ENCODE peak calls at places on chromosomes 12 and 14, in eight cellular contexts. Q is OCI-LY7; D is aorta; M is cardiac muscle cell; V is CD8-positive, alpha-beta memory T cell; F is pancreas; S is psoas muscle; G is lower lobe of right lung. P is an unnamed sample. For H3K36me3, the result is how much of the 10 kb centered on the place peaks cover.

GRCh38 chr14:92886337-92886736 is 36.6 kb upstream of the CHGA start:
- DNase-seq in D (no peak), S (no peak), V (no peak), Q (no peak), F (no peak), G (no peak), M (no peak), P (no peak)

GRCh38 chr14:100289916-100290606 is 16.2 kb downstream of the SLC25A29 start:
- DNase-seq in M (peak), D (no peak), Q (no peak), F (no peak), S (no peak), V (no peak), G (no peak), P (no peak)

GRCh38 chr12:53427905-53428594 is 4.4 kb downstream of the AMHR2 start:
- DNase-seq in Q (no peak), F (no peak), S (no peak), V (no peak), M (no peak), D (no peak), G (no peak), P (no peak)

GRCh38 chr12:57591567-57592325 is 754 bp downstream of the PIP4K2C start:
- DNase-seq in Q (no peak), G (no peak), F (peak), V (no peak), M (peak), D (no peak), S (no peak), P (no peak)

GRCh38 chr12:68374315-68374982 is 42.3 kb upstream of the MDM1 start:
- DNase-seq in F (no peak), S (no peak), D (no peak), Q (no peak), M (no peak), G (no peak), V (peak), P (no peak)

GRCh38 chr14:66496911-66497310 is 10.7 kb downstream of the CCDC196 start:
- DNase-seq in S (no peak), D (no peak), G (no peak), M (peak), V (no peak), F (no peak), Q (no peak), P (no peak)

GRCh38 chr12:97936165-97936564 is 473.6 kb downstream of the RMST start:
- DNase-seq in V (no peak), Q (no peak), S (no peak), F (no peak), M (no peak), G (no peak), D (no peak), P (no peak)

GRCh38 chr12:119659289-119659897 is 8.5 kb upstream of the PRKAB1 start:
- DNase-seq in S (no peak), V (peak), D (no peak), M (peak), F (peak), Q (peak), G (no peak), P (peak)

GRCh38 chr14:57617510-57617909 is 123.9 kb upstream of the CCDC198 start:
- DNase-seq in S (no peak), M (peak), Q (no peak), D (no peak), V (no peak), F (no peak), G (no peak), P (no peak)

GRCh38 chr12:55972906-55973597 is 826 bp upstream of the RAB5B start:
- DNase-seq in Q (peak), G (no peak), S (no peak), D (no peak), M (no peak), F (no peak), V (peak), P (no peak)

GRCh38 chr12:121893901-121894540 is 5.4 kb downstream of the PSMD9 start:
- DNase-seq in M (no peak), G (no peak), S (no peak), F (peak), Q (peak), D (no peak), V (no peak), P (no peak)

GRCh38 chr14:105167303-105168092 is 1.1 kb downstream of the JAG2 start:
- DNase-seq in M (peak), Q (no peak), S (no peak), V (no peak), D (no peak), F (peak), G (peak), P (no peak)

GRCh38 chr14:70881549-70882174 is 25.6 kb upstream of the PCNX1 start:
- DNase-seq in Q (no peak), D (no peak), S (no peak), G (no peak), M (no peak), V (no peak), F (no peak), P (no peak)

GRCh38 chr12:118611770-118612169 is 235.4 kb downstream of the SUDS3 start:
- DNase-seq in G (no peak), M (no peak), Q (no peak), D (no peak), S (no peak), F (no peak), V (no peak), P (no peak)

GRCh38 chr12:10339441-10339840 is 31.8 kb downstream of the KLRD1 start:
- DNase-seq in F (no peak), Q (no peak), V (no peak), G (no peak), D (no peak), M (no peak), S (no peak), P (no peak)

GRCh38 chr12:46269429-46270241 is 792 bp upstream of the SLC38A1 start:
- DNase-seq in S (no peak), M (peak), Q (peak), G (no peak), V (peak), F (no peak), D (no peak), P (peak)

GRCh38 chr14:79580414-79580813 is 630.9 kb downstream of the DIO2 start:
- DNase-seq in Q (no peak), V (no peak), S (no peak), D (no peak), M (peak), G (no peak), F (no peak), P (no peak)

GRCh38 chr14:92466068-92466458 is 47.5 kb upstream of the RIN3 start:
- DNase-seq in V (no peak), F (no peak), Q (no peak), M (no peak), G (no peak), D (no peak), S (no peak), P (no peak)

DNA sequence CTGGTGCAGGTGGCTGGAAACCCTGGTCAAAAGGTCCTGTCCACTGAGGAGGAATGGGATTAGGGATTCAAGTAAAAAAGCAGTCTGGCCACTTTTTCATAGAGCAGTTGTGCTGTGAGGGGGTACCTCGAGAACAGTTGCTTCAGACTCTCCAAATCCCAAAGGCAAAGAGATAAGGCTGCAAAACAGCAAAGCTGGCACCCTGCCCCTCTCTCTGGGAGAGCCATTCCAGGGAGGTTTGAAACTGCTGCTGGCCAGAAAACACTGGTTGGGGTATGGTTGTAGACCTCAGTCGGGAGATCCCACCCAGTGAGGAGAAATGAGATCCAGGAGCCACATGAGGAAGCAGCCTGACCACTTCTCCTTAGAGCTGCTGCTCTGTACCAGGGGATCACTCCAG is 137.3 kb downstream of the CEP83 start:
- DNase-seq in F (no peak), Q (no peak), V (no peak), M (no peak), D (no peak), G (no peak), S (no peak), P (no peak)
- H3K36me3 ChIP-seq in F (under half), Q (half or more), V (under half), M (under half), D (under half), G (under half), S (under half), P (under half)

GRCh38 chr14:91366749-91367148 is 50.9 kb downstream of the CCDC88C start:
- DNase-seq in G (no peak), F (no peak), D (peak), V (peak), S (no peak), M (no peak), Q (no peak), P (no peak)
- H3K27ac ChIP-seq in G (peak), F (no peak), D (no peak), V (peak), S (no peak), M (no peak), Q (peak), P (peak)

DNA sequence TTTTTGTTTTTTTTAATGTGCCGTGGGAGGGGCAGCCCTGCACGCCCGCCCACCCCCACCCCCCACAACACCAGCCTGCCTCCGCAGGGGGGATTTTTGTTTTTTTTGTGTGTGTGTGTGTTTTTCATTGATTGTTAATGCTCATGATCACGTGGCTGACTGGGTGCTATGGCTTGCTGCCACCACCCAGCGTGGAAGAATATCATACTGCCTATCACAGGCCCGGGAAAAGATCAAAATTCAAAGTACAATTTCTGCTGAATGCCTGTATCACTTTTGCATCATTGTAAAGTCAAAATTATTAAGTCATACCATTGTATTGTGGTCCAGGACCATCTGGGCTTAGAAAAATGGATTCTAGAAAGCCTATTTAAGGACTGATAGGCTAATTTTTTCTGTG is 8.4 kb downstream of the RESF1 start:
- DNase-seq in G (no peak), M (no peak), Q (no peak), V (no peak), D (no peak), S (no peak), F (peak), P (no peak)
- H3K36me3 ChIP-seq in G (half or more), M (under half), Q (half or more), V (under half), D (under half), S (under half), F (under half), P (under half)

DNA sequence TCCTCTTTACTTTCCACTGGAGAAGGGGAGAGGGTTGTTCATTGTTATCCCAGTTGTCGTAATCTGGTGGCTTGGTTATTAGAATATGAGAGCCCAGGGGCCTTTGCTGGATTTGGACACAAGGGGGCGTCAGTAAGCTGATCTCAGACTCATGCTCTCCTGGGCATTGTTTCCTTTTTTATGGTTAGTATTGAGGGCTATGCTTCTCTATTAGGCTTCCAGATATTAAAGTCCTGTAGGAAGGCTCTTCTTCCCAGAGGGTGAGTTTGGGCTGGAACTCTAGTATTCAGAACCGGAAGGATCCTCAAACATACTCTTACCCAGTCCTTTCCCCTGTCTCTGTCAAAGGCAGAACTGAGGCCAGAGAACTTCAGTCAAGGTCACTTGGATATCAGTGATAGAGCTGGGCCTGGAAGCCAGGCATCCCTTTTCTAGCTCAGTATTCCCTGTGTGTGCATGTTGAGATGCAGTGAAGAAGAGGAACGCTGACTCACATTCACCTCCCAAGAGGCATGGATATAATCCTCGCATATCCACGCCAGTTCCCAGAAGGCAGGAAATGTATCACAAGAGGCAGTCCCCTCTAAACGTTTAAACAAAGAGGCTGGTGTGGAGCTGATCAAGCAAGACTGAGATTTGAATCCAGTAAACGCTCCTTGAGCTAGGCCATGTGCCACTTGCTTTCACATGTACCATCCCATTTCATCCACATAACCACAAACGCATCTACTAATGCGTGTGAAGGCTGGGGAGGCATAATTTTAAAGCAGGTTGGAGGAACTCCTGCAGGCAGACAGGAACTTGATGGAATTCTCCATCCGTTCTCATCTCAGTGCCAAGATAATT is 41.6 kb downstream of the UBE3B start:
- DNase-seq in V (peak), F (peak), M (peak), S (peak), Q (peak), G (peak), D (no peak), P (peak)
- H3K27ac ChIP-seq in V (no peak), F (no peak), M (peak), S (peak), Q (no peak), G (peak), D (no peak), P (no peak)

GRCh38 chr14:73276836-73277235 is 39.5 kb downstream of the PAPLN start:
- DNase-seq in Q (no peak), G (no peak), V (no peak), M (no peak), D (no peak), F (no peak), S (no peak), P (no peak)
- H3K36me3 ChIP-seq in Q (under half), G (half or more), V (under half), M (under half), D (under half), F (under half), S (under half), P (under half)

P was measured in naive thymus-derived CD4-positive, alpha-beta T cell.